ENCODE peak calls at places on chromosomes 11 and 22, in four cellular contexts. L is CD8-positive, alpha-beta memory T cell; U is central memory CD8-positive, alpha-beta T cell; K is brain microvascular endothelial cell. Z is an unnamed sample.

GRCh38 chr22:49294656-49295464 is 532.8 kb downstream of the BRD1 start:
- DNase-seq in L (no peak), U (peak; percentile 7), K (no peak), Z (no peak)

GRCh38 chr11:92765965-92766371 is 203.5 kb upstream of the MTNR1B start:
- DNase-seq in L (no peak), U (no peak), K (peak; percentile 35), Z (no peak)

GRCh38 chr11:114847599-114847998 is 169.3 kb downstream of the NXPE2 start:
- DNase-seq in L (no peak), U (no peak), K (no peak), Z (no peak)

GRCh38 chr22:40855960-40856512 is 403 bp downstream of the ST13 start:
- DNase-seq in L (no peak), U (peak; percentile 27), K (peak; percentile 23), Z (no peak)

GRCh38 chr11:21556936-21557335 is 635.9 kb upstream of the ANO5 start:
- DNase-seq in L (no peak), U (no peak), K (no peak), Z (no peak)

GRCh38 chr22:35842519-35842913 is 124.8 kb downstream of the APOL5 start:
- DNase-seq in L (no peak), U (no peak), K (no peak), Z (no peak)

GRCh38 chr11:35138606-35138948 is 394 bp upstream of the CD44 start:
- DNase-seq in L (no peak), U (no peak), K (no peak), Z (no peak)

GRCh38 chr11:62025429-62026105 is 58.1 kb upstream of the FTH1 start:
- DNase-seq in L (peak; percentile 91), U (peak; percentile 51), K (peak; percentile 91), Z (peak; percentile 91)

GRCh38 chr11:36500315-36500721 is 9.8 kb downstream of the TRAF6 start:
- DNase-seq in L (no peak), U (no peak), K (peak; percentile 94), Z (no peak)

GRCh38 chr22:35575116-35575748 is 34.6 kb downstream of the RASD2 start:
- DNase-seq in L (no peak), U (no peak), K (no peak), Z (no peak)

GRCh38 chr11:110355011-110355744 is 58.8 kb upstream of the RDX start:
- DNase-seq in L (no peak), U (no peak), K (no peak), Z (no peak)